ENCODE peak calls at places on chromosomes 16 and 17, in ten cellular contexts. V is kidney epithelial cell, T is cardiac muscle cell, G is mammary epithelial cell, R is tibial artery, S is adipocyte, Y is IMR-90, X is bronchial epithelial cell, B is left ventricle myocardium inferior, U is NT2/D1. O is an unnamed sample.

GRCh38 chr16:31202402-31203385 is at the start of gene PYCARD:
- DNase-seq in V (no peak), T (peak; percentile 63), G (peak; percentile 49), R (peak; percentile 77), S (peak; percentile 54), Y (peak; percentile 19), X (peak; percentile 33), B (peak; percentile 74), U (no peak), O (no peak)

GRCh38 chr16:19700319-19700781 is 17.7 kb downstream of the KNOP1 start:
- DNase-seq in V (peak; percentile 69), T (peak; percentile 49), G (no peak), R (no peak), S (peak; percentile 69), Y (peak; percentile 70), X (peak; percentile 75), B (no peak), U (no peak), O (no peak)

GRCh38 chr16:79740153-79740720 is 139.7 kb upstream of the MAF start:
- DNase-seq in V (no peak), T (no peak), G (no peak), R (no peak), S (no peak), Y (no peak), X (no peak), B (no peak), U (no peak), O (no peak)

GRCh38 chr16:1310832-1311200 is 1.4 kb downstream of the UBE2I start:
- DNase-seq in V (no peak), T (no peak), G (no peak), R (no peak), S (peak; percentile 45), Y (no peak), X (no peak), B (no peak), U (no peak), O (no peak)

GRCh38 chr16:87490091-87490798 is 2.6 kb downstream of the ZCCHC14 start:
- DNase-seq in V (no peak), T (peak; percentile 15), G (no peak), R (no peak), S (peak; percentile 26), Y (no peak), X (no peak), B (no peak), U (no peak), O (no peak)

GRCh38 chr17:54269886-54270285 is 447.2 kb downstream of the KIF2B start:
- DNase-seq in V (no peak), T (no peak), G (peak; percentile 86), R (no peak), S (no peak), Y (no peak), X (peak; percentile 90), B (no peak), U (no peak), O (no peak)

GRCh38 chr16:48609453-48610023 is 442 bp downstream of the N4BP1 start:
- DNase-seq in V (no peak), T (peak; percentile 74), G (peak; percentile 50), R (peak; percentile 79), S (peak; percentile 75), Y (peak; percentile 54), X (peak; percentile 14), B (peak; percentile 74), U (no peak), O (no peak)

GRCh38 chr17:36544049-36544319 is 735 bp upstream of the GGNBP2 start:
- DNase-seq in V (no peak), T (peak; percentile 66), G (peak; percentile 60), R (peak; percentile 72), S (peak; percentile 72), Y (peak; percentile 55), X (peak; percentile 40), B (peak; percentile 35), U (no peak), O (no peak)

GRCh38 chr16:82983390-82983789 is 356.6 kb downstream of the CDH13 start:
- DNase-seq in V (no peak), T (no peak), G (no peak), R (no peak), S (no peak), Y (no peak), X (no peak), B (no peak), U (no peak), O (no peak)

GRCh38 chr17:71634376-71634775 is 486.4 kb upstream of the SOX9 start:
- DNase-seq in V (no peak), T (no peak), G (peak; percentile 62), R (no peak), S (no peak), Y (no peak), X (peak; percentile 88), B (no peak), U (no peak), O (no peak)

GRCh38 chr17:40124279-40125141 is 2.7 kb downstream of the MSL1 start:
- DNase-seq in V (no peak), T (peak; percentile 53), G (peak; percentile 26), R (no peak), S (peak; percentile 63), Y (peak; percentile 48), X (no peak), B (no peak), U (no peak), O (no peak)

GRCh38 chr17:4785311-4786110 is 653 bp downstream of the VMO1 start:
- DNase-seq in V (no peak), T (peak; percentile 4), G (no peak), R (no peak), S (no peak), Y (no peak), X (no peak), B (no peak), U (no peak), O (no peak)

GRCh38 chr17:79944251-79944812 is 91.3 kb downstream of the TBC1D16 start:
- DNase-seq in V (no peak), T (no peak), G (no peak), R (peak; percentile 61), S (no peak), Y (no peak), X (no peak), B (peak; percentile 12), U (no peak), O (peak; percentile 51)

GRCh38 chr17:72370819-72371218 is 250.0 kb downstream of the SOX9 start:
- DNase-seq in V (no peak), T (peak; percentile 65), G (peak; percentile 59), R (no peak), S (peak; percentile 85), Y (peak; percentile 88), X (peak; percentile 80), B (no peak), U (no peak), O (no peak)

GRCh38 chr17:77213778-77214132 is 73.0 kb downstream of the SEC14L1 start:
- DNase-seq in V (no peak), T (no peak), G (no peak), R (no peak), S (no peak), Y (no peak), X (no peak), B (no peak), U (no peak), O (no peak)
- H3K36me3 ChIP-seq in V (peaks cover 3% of the 10 kb centered on the region), T (peaks cover 29% of the 10 kb centered on the region), G (peaks cover 46% of the 10 kb centered on the region), R (peaks cover 77% of the 10 kb centered on the region), S (peaks cover 89% of the 10 kb centered on the region), Y (peaks cover 70% of the 10 kb centered on the region), X (peaks cover 41% of the 10 kb centered on the region), B (peaks cover 90% of the 10 kb centered on the region), U (peaks cover 92% of the 10 kb centered on the region), O (peaks cover 71% of the 10 kb centered on the region)

GRCh38 chr16:69366431-69366830 is 14.8 kb upstream of the TMED6 start:
- DNase-seq in V (no peak), T (no peak), G (no peak), R (no peak), S (no peak), Y (no peak), X (no peak), B (no peak), U (no peak), O (no peak)
- H3K36me3 ChIP-seq in V (no peaks in the 10 kb centered on the region), T (peaks cover 63% of the 10 kb centered on the region), G (peaks cover 22% of the 10 kb centered on the region), R (peaks cover 51% of the 10 kb centered on the region), S (peaks cover 71% of the 10 kb centered on the region), Y (peaks cover 44% of the 10 kb centered on the region), X (peaks cover 11% of the 10 kb centered on the region), B (peaks cover 76% of the 10 kb centered on the region), U (peaks cover 79% of the 10 kb centered on the region), O (peaks cover 57% of the 10 kb centered on the region)

DNA sequence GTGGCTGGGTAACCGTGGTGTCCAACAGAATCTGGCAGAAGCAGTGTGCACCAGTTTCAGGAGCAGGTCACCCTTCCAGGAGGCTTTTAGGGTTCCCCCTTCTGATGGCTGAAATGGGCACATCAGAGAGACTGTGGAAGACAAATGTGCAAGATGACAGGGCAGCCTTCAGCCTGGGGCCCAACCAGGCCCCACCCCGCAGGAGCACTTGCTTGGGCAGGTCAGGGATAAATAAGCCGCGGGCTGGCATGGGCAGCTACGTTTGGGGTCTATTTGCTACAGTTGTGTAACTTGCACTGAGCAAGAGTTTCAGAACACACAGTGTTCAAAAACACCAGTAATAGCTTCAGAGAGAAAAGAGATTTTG is 45.0 kb upstream of the BAHCC1 start:
- DNase-seq in V (no peak), T (no peak), G (no peak), R (no peak), S (no peak), Y (no peak), X (peak; percentile 61), B (no peak), U (no peak), O (no peak)
- H3K36me3 ChIP-seq in V (no peaks in the 10 kb centered on the region), T (no peaks in the 10 kb centered on the region), G (no peaks in the 10 kb centered on the region), R (no peaks in the 10 kb centered on the region), S (no peaks in the 10 kb centered on the region), Y (no peaks in the 10 kb centered on the region), X (no peaks in the 10 kb centered on the region), B (no peaks in the 10 kb centered on the region), U (no peaks in the 10 kb centered on the region), O (no peaks in the 10 kb centered on the region)

GRCh38 chr17:76561799-76562268 is 22.0 kb downstream of the PRCD start:
- DNase-seq in V (no peak), T (peak; percentile 50), G (no peak), R (no peak), S (peak; percentile 49), Y (no peak), X (no peak), B (no peak), U (no peak), O (no peak)

GRCh38 chr17:76562734-76563148 is 22.9 kb downstream of the PRCD start:
- DNase-seq in V (no peak), T (peak; percentile 91), G (peak; percentile 82), R (no peak), S (peak; percentile 73), Y (peak; percentile 92), X (peak; percentile 57), B (no peak), U (no peak), O (no peak)

GRCh38 chr17:76561332-76561731 is 21.5 kb downstream of the PRCD start:
- DNase-seq in V (no peak), T (no peak), G (no peak), R (no peak), S (no peak), Y (peak; percentile 41), X (no peak), B (no peak), U (no peak), O (no peak)

GRCh38 chr17:76560036-76560876 is 20.4 kb downstream of the PRCD start:
- DNase-seq in V (no peak), T (no peak), G (no peak), R (no peak), S (no peak), Y (no peak), X (no peak), B (no peak), U (no peak), O (no peak)

DNA sequence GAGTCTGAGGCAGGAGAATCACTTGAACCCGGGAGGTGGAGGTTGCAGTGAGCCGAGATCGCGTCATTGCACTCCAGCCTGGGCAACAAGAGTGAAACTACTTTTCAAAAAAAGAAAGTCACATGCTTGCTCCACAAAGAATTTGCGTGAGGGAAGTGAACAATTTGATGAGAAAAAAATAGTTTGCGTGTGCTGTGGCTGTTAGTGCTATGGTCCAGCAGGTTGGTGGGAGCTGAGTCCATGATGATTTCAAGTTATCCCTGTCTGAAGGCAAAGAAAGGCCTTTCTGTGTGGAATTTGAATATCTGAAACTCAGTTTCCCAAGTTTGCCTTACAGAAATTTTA is 21.0 kb downstream of the PRCD start:
- DNase-seq in V (no peak), T (no peak), G (no peak), R (no peak), S (no peak), Y (no peak), X (no peak), B (no peak), U (no peak), O (no peak)
- H3K36me3 ChIP-seq in V (no peaks in the 10 kb centered on the region), T (peaks cover 15% of the 10 kb centered on the region), G (peaks cover 27% of the 10 kb centered on the region), R (peaks cover 17% of the 10 kb centered on the region), S (peaks cover 51% of the 10 kb centered on the region), Y (peaks cover 25% of the 10 kb centered on the region), X (peaks cover 7% of the 10 kb centered on the region), B (peaks cover 32% of the 10 kb centered on the region), U (peaks cover 68% of the 10 kb centered on the region), O (peaks cover 23% of the 10 kb centered on the region)

O was measured in ascending aorta.